ENCODE peak calls at places on chromosomes 13 and 19, in four cellular contexts. One of them, this sample, is unnamed.
A peak's percentile ranks its signal among the peaks of the same experiment; 100 is the strongest.

GRCh38 chr13:107348931-107349330 is 781.0 kb upstream of the ARGLU1 start:
- DNase-seq in IMR-90: peak; percentile 70
- DNase-seq in neural progenitor cell: no peak
- DNase-seq in OCI-LY7: no peak
- DNase-seq in this sample: no peak

GRCh38 chr13:74117207-74117705 is 16.9 kb downstream of the KLF12 start:
- DNase-seq in IMR-90: no peak
- DNase-seq in neural progenitor cell: no peak
- DNase-seq in OCI-LY7: no peak
- DNase-seq in this sample: no peak

GRCh38 chr13:55244991-55245644 is 1895.6 kb upstream of the PRR20A start:
- DNase-seq in IMR-90: no peak
- DNase-seq in neural progenitor cell: peak; percentile 70
- DNase-seq in OCI-LY7: no peak
- DNase-seq in this sample: peak; percentile 43

GRCh38 chr13:67410645-67411044 is 180.5 kb upstream of the PCDH9 start:
- DNase-seq in IMR-90: no peak
- DNase-seq in neural progenitor cell: peak; percentile 41
- DNase-seq in OCI-LY7: no peak
- DNase-seq in this sample: no peak

GRCh38 chr13:40272776-40273139 is 393.7 kb downstream of the FOXO1 start:
- DNase-seq in IMR-90: peak; percentile 8
- DNase-seq in neural progenitor cell: no peak
- DNase-seq in OCI-LY7: no peak
- DNase-seq in this sample: peak; percentile 74

GRCh38 chr19:2391118-2391725 is 31.2 kb downstream of the TMPRSS9 start:
- DNase-seq in IMR-90: peak; percentile 78
- DNase-seq in neural progenitor cell: peak; percentile 73
- DNase-seq in OCI-LY7: peak; percentile 86
- DNase-seq in this sample: peak; percentile 88

GRCh38 chr13:44662515-44662914 is 86.4 kb upstream of the TSC22D1 start:
- DNase-seq in IMR-90: no peak
- DNase-seq in neural progenitor cell: no peak
- DNase-seq in OCI-LY7: no peak
- DNase-seq in this sample: no peak

GRCh38 chr13:71879129-71879535 is 12.1 kb upstream of the DACH1 start:
- DNase-seq in IMR-90: peak; percentile 27
- DNase-seq in neural progenitor cell: peak; percentile 71
- DNase-seq in OCI-LY7: peak; percentile 8
- DNase-seq in this sample: peak; percentile 52

GRCh38 chr19:7869910-7870511 is 4.2 kb downstream of the PRR36 start:
- DNase-seq in IMR-90: peak; percentile 8
- DNase-seq in neural progenitor cell: peak; percentile 81
- DNase-seq in OCI-LY7: peak; percentile 89
- DNase-seq in this sample: peak; percentile 86

GRCh38 chr19:38072776-38073411 is 151.1 kb downstream of the DPF1 start:
- DNase-seq in IMR-90: peak; percentile 49
- DNase-seq in neural progenitor cell: no peak
- DNase-seq in OCI-LY7: no peak
- DNase-seq in this sample: no peak

GRCh38 chr19:1516395-1516753 is 3.6 kb upstream of the ADAMTSL5 start:
- DNase-seq in IMR-90: no peak
- DNase-seq in neural progenitor cell: no peak
- DNase-seq in OCI-LY7: peak; percentile 56
- DNase-seq in this sample: peak; percentile 72

GRCh38 chr13:46575321-46575721 is 22.4 kb downstream of the LRCH1 start:
- DNase-seq in IMR-90: peak; percentile 89
- DNase-seq in neural progenitor cell: no peak
- DNase-seq in OCI-LY7: no peak
- DNase-seq in this sample: no peak

GRCh38 chr19:54388001-54388802 is 23.5 kb upstream of the LAIR1 start:
- DNase-seq in IMR-90: no peak
- DNase-seq in neural progenitor cell: no peak
- DNase-seq in OCI-LY7: peak; percentile 60
- DNase-seq in this sample: no peak

GRCh38 chr19:14433454-14434156 is 499 bp downstream of the PKN1 start:
- DNase-seq in IMR-90: no peak
- DNase-seq in neural progenitor cell: peak; percentile 48
- DNase-seq in OCI-LY7: peak; percentile 59
- DNase-seq in this sample: peak; percentile 69

GRCh38 chr13:39273953-39274352 is 235.7 kb downstream of the NHLRC3 start:
- DNase-seq in IMR-90: no peak
- DNase-seq in neural progenitor cell: peak; percentile 28
- DNase-seq in OCI-LY7: peak; percentile 47
- DNase-seq in this sample: peak; percentile 42

GRCh38 chr19:55340144-55340783 is 588 bp downstream of the KMT5C start:
- DNase-seq in IMR-90: no peak
- DNase-seq in neural progenitor cell: no peak
- DNase-seq in OCI-LY7: no peak
- DNase-seq in this sample: peak; percentile 63

GRCh38 chr13:50730496-50731171 is 112.9 kb downstream of the DLEU7 start:
- DNase-seq in IMR-90: no peak
- DNase-seq in neural progenitor cell: no peak
- DNase-seq in OCI-LY7: no peak
- DNase-seq in this sample: no peak

GRCh38 chr19:873084-874019 is 13.9 kb downstream of the CFD start:
- DNase-seq in IMR-90: peak; percentile 31
- DNase-seq in neural progenitor cell: peak; percentile 62
- DNase-seq in OCI-LY7: peak; percentile 94
- DNase-seq in this sample: peak; percentile 91

GRCh38 chr13:35548790-35549189 is 72.3 kb upstream of the MAB21L1 start:
- DNase-seq in IMR-90: no peak
- DNase-seq in neural progenitor cell: no peak
- DNase-seq in OCI-LY7: no peak
- DNase-seq in this sample: no peak

GRCh38 chr19:1260749-1261511 is 8.2 kb upstream of the CIRBP start:
- DNase-seq in IMR-90: peak; percentile 96
- DNase-seq in neural progenitor cell: peak; percentile 99
- DNase-seq in OCI-LY7: peak; percentile 99
- DNase-seq in this sample: peak; percentile 98

GRCh38 chr13:27354379-27354778 is 70.0 kb upstream of the GTF3A start:
- DNase-seq in IMR-90: peak; percentile 77
- DNase-seq in neural progenitor cell: no peak
- DNase-seq in OCI-LY7: no peak
- DNase-seq in this sample: no peak

GRCh38 chr13:106498571-106498970 is 36.9 kb downstream of the EFNB2 start:
- DNase-seq in IMR-90: no peak
- DNase-seq in neural progenitor cell: no peak
- DNase-seq in OCI-LY7: no peak
- DNase-seq in this sample: no peak

GRCh38 chr19:42693760-42694350 is 46.4 kb downstream of the PSG3 start:
- DNase-seq in IMR-90: peak; percentile 46
- DNase-seq in neural progenitor cell: no peak
- DNase-seq in OCI-LY7: peak; percentile 24
- DNase-seq in this sample: peak; percentile 70

GRCh38 chr13:77040076-77040475 is 13.1 kb upstream of the FBXL3 start:
- DNase-seq in IMR-90: no peak
- DNase-seq in neural progenitor cell: no peak
- DNase-seq in OCI-LY7: no peak
- DNase-seq in this sample: no peak
- H3K27ac ChIP-seq in IMR-90: no peak overlapping the region
- H3K27ac ChIP-seq in neural progenitor cell: no peak overlapping the region
- H3K27ac ChIP-seq in OCI-LY7: no peak overlapping the region
- H3K27ac ChIP-seq in this sample: no peak overlapping the region

GRCh38 chr19:50327461-50328256 is 1.5 kb downstream of the KCNC3 start:
- DNase-seq in IMR-90: no peak
- DNase-seq in neural progenitor cell: no peak
- DNase-seq in OCI-LY7: no peak
- DNase-seq in this sample: no peak
- H3K4me2 ChIP-seq in IMR-90: no peak overlapping the region
- H3K4me2 ChIP-seq in neural progenitor cell: no peak overlapping the region
- H3K4me2 ChIP-seq in OCI-LY7: peak overlapping the region; percentile 81
- H3K4me2 ChIP-seq in this sample: peak overlapping the region; percentile 70

DNA sequence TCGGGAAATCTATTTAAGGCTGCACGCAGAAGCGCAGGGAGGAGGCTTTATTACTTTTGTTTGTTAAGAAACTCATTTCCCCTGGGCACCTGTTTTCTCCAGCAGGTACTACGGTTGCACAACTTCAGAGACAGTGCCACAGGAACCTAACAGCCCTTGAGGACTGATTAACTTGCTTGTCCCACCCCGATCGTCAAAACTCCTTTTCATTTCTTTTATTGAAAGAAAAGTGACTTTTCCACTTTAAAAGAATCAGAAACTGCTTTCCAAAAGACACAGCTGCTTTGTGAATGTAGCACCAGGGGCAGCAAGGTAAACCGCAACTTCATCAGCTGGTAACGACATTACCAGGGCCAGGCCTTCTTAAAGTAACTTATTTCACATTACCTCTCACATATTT is 1.5 kb downstream of the ANKRD10 start:
- DNase-seq in IMR-90: peak; percentile 26
- DNase-seq in neural progenitor cell: peak; percentile 18
- DNase-seq in OCI-LY7: peak; percentile 57
- DNase-seq in this sample: peak; percentile 57
- H3K4me1 ChIP-seq in IMR-90: peaks cover 12% of the 10 kb centered on the region
- H3K4me1 ChIP-seq in neural progenitor cell: peaks cover 32% of the 10 kb centered on the region
- H3K4me1 ChIP-seq in OCI-LY7: peaks cover 16% of the 10 kb centered on the region
- H3K4me1 ChIP-seq in this sample: peaks cover 36% of the 10 kb centered on the region

GRCh38 chr19:16670291-16670690 is 9.4 kb downstream of the TMEM38A start:
- DNase-seq in IMR-90: no peak
- DNase-seq in neural progenitor cell: no peak
- DNase-seq in OCI-LY7: no peak
- DNase-seq in this sample: no peak
- H3K27ac ChIP-seq in IMR-90: no peak overlapping the region
- H3K27ac ChIP-seq in neural progenitor cell: no peak overlapping the region
- H3K27ac ChIP-seq in OCI-LY7: no peak overlapping the region
- H3K27ac ChIP-seq in this sample: no peak overlapping the region

DNA sequence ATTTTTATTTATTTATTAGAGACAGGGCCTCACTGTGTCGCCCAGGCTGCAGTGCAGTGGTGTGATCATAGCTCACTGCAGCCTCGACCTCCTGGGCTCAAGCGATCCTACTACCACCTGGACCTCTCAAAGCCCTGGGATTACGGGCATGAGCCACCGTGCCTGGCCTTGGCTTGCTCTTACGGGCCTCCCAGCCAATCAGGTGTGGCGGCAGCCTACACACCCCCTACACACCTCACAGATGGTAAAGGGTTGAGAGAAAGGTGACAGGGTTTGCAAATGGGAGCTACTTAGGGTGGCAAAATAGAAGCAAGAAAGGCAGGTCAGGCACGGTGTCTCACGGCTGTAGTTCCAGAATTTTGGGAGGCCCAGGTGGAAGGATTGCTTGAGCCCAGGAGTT is 1.0 kb upstream of the ZBTB32 start:
- DNase-seq in IMR-90: no peak
- DNase-seq in neural progenitor cell: no peak
- DNase-seq in OCI-LY7: no peak
- DNase-seq in this sample: peak; percentile 26
- H3K4me2 ChIP-seq in IMR-90: no peak overlapping the region
- H3K4me2 ChIP-seq in neural progenitor cell: no peak overlapping the region
- H3K4me2 ChIP-seq in OCI-LY7: peak overlapping the region; percentile 81
- H3K4me2 ChIP-seq in this sample: no peak overlapping the region

GRCh38 chr13:112153364-112153763 is 86.4 kb downstream of the SOX1 start:
- DNase-seq in IMR-90: no peak
- DNase-seq in neural progenitor cell: no peak
- DNase-seq in OCI-LY7: no peak
- DNase-seq in this sample: no peak

GRCh38 chr13:112153846-112154245 is 86.9 kb downstream of the SOX1 start:
- DNase-seq in IMR-90: no peak
- DNase-seq in neural progenitor cell: no peak
- DNase-seq in OCI-LY7: no peak
- DNase-seq in this sample: no peak

GRCh38 chr13:112150352-112150751 is 83.4 kb downstream of the SOX1 start:
- DNase-seq in IMR-90: no peak
- DNase-seq in neural progenitor cell: no peak
- DNase-seq in OCI-LY7: no peak
- DNase-seq in this sample: no peak

GRCh38 chr13:112152846-112153245 is 85.9 kb downstream of the SOX1 start:
- DNase-seq in IMR-90: no peak
- DNase-seq in neural progenitor cell: no peak
- DNase-seq in OCI-LY7: no peak
- DNase-seq in this sample: no peak

GRCh38 chr13:112154301-112155060 is 87.5 kb downstream of the SOX1 start:
- DNase-seq in IMR-90: no peak
- DNase-seq in neural progenitor cell: no peak
- DNase-seq in OCI-LY7: no peak
- DNase-seq in this sample: no peak
- H3K4me1 ChIP-seq in IMR-90: no peaks in the 10 kb centered on the region
- H3K4me1 ChIP-seq in neural progenitor cell: peaks cover 25% of the 10 kb centered on the region
- H3K4me1 ChIP-seq in OCI-LY7: no peaks in the 10 kb centered on the region
- H3K4me1 ChIP-seq in this sample: no peaks in the 10 kb centered on the region

GRCh38 chr19:56869886-56870285 is 29.4 kb upstream of the PEG3 start:
- DNase-seq in IMR-90: no peak
- DNase-seq in neural progenitor cell: no peak
- DNase-seq in OCI-LY7: no peak
- DNase-seq in this sample: no peak

GRCh38 chr19:56874530-56874929 is 34.0 kb upstream of the PEG3 start:
- DNase-seq in IMR-90: no peak
- DNase-seq in neural progenitor cell: no peak
- DNase-seq in OCI-LY7: no peak
- DNase-seq in this sample: no peak

GRCh38 chr19:56875717-56876116 is 35.2 kb upstream of the PEG3 start:
- DNase-seq in IMR-90: no peak
- DNase-seq in neural progenitor cell: no peak
- DNase-seq in OCI-LY7: no peak
- DNase-seq in this sample: no peak

GRCh38 chr19:56877069-56877715 is 36.7 kb upstream of the PEG3 start:
- DNase-seq in IMR-90: no peak
- DNase-seq in neural progenitor cell: no peak
- DNase-seq in OCI-LY7: no peak
- DNase-seq in this sample: no peak

DNA sequence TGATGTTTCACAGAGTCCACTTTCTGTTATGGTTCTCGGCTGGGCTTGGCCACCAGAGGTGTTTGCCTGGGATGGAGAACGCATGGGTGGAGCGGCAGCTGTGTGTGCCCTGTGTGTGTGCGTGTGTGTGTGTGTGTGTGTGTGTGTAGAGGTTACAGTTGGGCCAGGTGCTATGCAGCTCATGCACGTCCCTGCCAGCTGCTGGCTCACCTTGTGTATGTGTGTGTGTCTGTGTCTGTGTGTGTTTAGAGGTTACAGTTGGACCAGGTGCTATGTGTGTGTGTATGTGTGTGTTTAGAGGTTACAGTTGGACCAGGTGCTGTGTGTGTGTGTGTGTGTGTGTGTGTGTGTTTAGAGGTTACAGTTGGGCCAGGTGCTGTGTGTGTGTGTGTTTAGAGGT is 33.0 kb upstream of the PEG3 start:
- DNase-seq in IMR-90: no peak
- DNase-seq in neural progenitor cell: no peak
- DNase-seq in OCI-LY7: no peak
- DNase-seq in this sample: no peak
- H3K27ac ChIP-seq in IMR-90: no peak overlapping the region
- H3K27ac ChIP-seq in neural progenitor cell: no peak overlapping the region
- H3K27ac ChIP-seq in OCI-LY7: no peak overlapping the region
- H3K27ac ChIP-seq in this sample: no peak overlapping the region

DNA sequence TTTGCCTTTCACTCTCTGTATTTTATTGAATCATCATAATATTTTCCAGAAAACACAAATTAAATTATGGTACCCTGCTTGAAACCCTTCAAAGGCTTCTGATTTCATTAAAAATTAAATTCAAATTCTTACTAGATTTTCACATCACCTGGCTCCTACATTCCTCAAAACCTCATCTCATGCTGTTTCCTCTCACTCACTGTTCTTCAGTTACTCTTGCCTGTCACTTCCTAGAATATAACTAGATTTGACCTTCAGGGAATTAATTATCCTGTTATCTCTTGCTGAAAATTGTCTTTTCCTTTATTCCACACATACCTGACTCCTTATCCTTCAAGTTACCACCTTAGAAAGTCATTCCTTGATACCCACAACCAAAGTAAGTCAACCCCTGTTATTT is 2294.7 kb downstream of the PCDH9 start:
- DNase-seq in IMR-90: no peak
- DNase-seq in neural progenitor cell: no peak
- DNase-seq in OCI-LY7: no peak
- DNase-seq in this sample: no peak
- H3K4me2 ChIP-seq in IMR-90: no peak overlapping the region
- H3K4me2 ChIP-seq in neural progenitor cell: no peak overlapping the region
- H3K4me2 ChIP-seq in OCI-LY7: no peak overlapping the region
- H3K4me2 ChIP-seq in this sample: no peak overlapping the region